ENCODE peak calls at places on chromosome 20, in four cellular contexts. U is body of pancreas, J is astrocyte of the cerebellum, T is endothelial cell. Z is an unnamed sample.

GRCh38 chr20:44176833-44177533 is 10.0 kb downstream of the JPH2 start:
- DNase-seq in U (no peak), J (no peak), T (no peak), Z (no peak)

GRCh38 chr20:45377191-45377775 is 842 bp downstream of the TP53TG5 start:
- DNase-seq in U (no peak), J (no peak), T (no peak), Z (no peak)

GRCh38 chr20:63874254-63874653 is 9.2 kb downstream of the TPD52L2 start:
- DNase-seq in U (no peak), J (no peak), T (no peak), Z (no peak)

GRCh38 chr20:43448748-43449535 is 8.8 kb upstream of the SRSF6 start:
- DNase-seq in U (peak; percentile 66), J (no peak), T (peak; percentile 47), Z (no peak)

GRCh38 chr20:3898639-3899038 is 9.5 kb downstream of the PANK2 start:
- DNase-seq in U (no peak), J (no peak), T (no peak), Z (no peak)

GRCh38 chr20:61922411-61922810 is 143.3 kb downstream of the TAF4 start:
- DNase-seq in U (no peak), J (no peak), T (no peak), Z (no peak)

GRCh38 chr20:37816003-37816402 is 86.9 kb upstream of the VSTM2L start:
- DNase-seq in U (no peak), J (no peak), T (no peak), Z (no peak)

GRCh38 chr20:8250539-8251200 is 118.6 kb downstream of the PLCB1 start:
- DNase-seq in U (peak; percentile 19), J (no peak), T (no peak), Z (no peak)

GRCh38 chr20:15364781-15365180 is 1027.4 kb upstream of the FLRT3 start:
- DNase-seq in U (no peak), J (no peak), T (no peak), Z (no peak)

GRCh38 chr20:40960521-40960956 is 68.1 kb upstream of the TOP1 start:
- DNase-seq in U (no peak), J (no peak), T (no peak), Z (no peak)

GRCh38 chr20:20702330-20703245 is 9.9 kb downstream of the RALGAPA2 start:
- DNase-seq in U (no peak), J (no peak), T (no peak), Z (no peak)

GRCh38 chr20:34997171-34997570 is 41.5 kb downstream of the MYH7B start:
- DNase-seq in U (no peak), J (no peak), T (no peak), Z (no peak)

GRCh38 chr20:19408971-19409370 is 196.5 kb downstream of the SLC24A3 start:
- DNase-seq in U (no peak), J (no peak), T (no peak), Z (no peak)

GRCh38 chr20:407097-407952 is 774 bp upstream of the RBCK1 start:
- DNase-seq in U (peak; percentile 81), J (peak; percentile 32), T (peak; percentile 73), Z (peak; percentile 26)

GRCh38 chr20:37342231-37343177 is 3.4 kb upstream of the SRC start:
- DNase-seq in U (no peak), J (no peak), T (no peak), Z (no peak)

GRCh38 chr20:54525906-54526596 is 50.7 kb downstream of the DOK5 start:
- DNase-seq in U (no peak), J (no peak), T (no peak), Z (no peak)

GRCh38 chr20:61594198-61594597 is 342.1 kb downstream of the CDH4 start:
- DNase-seq in U (no peak), J (no peak), T (no peak), Z (no peak)

GRCh38 chr20:905396-905961 is 10.7 kb downstream of the ANGPT4 start:
- DNase-seq in U (no peak), J (no peak), T (no peak), Z (no peak)

GRCh38 chr20:36267605-36268500 is 31.6 kb downstream of the AAR2 start:
- DNase-seq in U (no peak), J (no peak), T (no peak), Z (no peak)

GRCh38 chr20:43923322-43923721 is 8.7 kb downstream of the TOX2 start:
- DNase-seq in U (no peak), J (no peak), T (no peak), Z (no peak)

GRCh38 chr20:43987531-43987930 is 72.9 kb downstream of the TOX2 start:
- DNase-seq in U (no peak), J (peak; percentile 12), T (no peak), Z (no peak)

GRCh38 chr20:32344835-32345506 is 13.2 kb upstream of the ASXL1 start:
- DNase-seq in U (no peak), J (no peak), T (no peak), Z (no peak)

GRCh38 chr20:13736792-13737191 is 47.9 kb downstream of the ESF1 start:
- DNase-seq in U (no peak), J (peak; percentile 18), T (no peak), Z (no peak)

GRCh38 chr20:59222982-59223610 is 59.5 kb downstream of the ZNF831 start:
- DNase-seq in U (peak; percentile 49), J (no peak), T (peak; percentile 27), Z (no peak)

GRCh38 chr20:24732076-24732475 is 217.0 kb upstream of the CST7 start:
- DNase-seq in U (no peak), J (no peak), T (no peak), Z (no peak)

GRCh38 chr20:24735263-24735662 is 213.8 kb upstream of the CST7 start:
- DNase-seq in U (no peak), J (no peak), T (no peak), Z (no peak)

GRCh38 chr20:24732599-24732998 is 216.5 kb upstream of the CST7 start:
- DNase-seq in U (no peak), J (no peak), T (no peak), Z (no peak)

GRCh38 chr20:24736131-24736843 is 212.8 kb upstream of the CST7 start:
- DNase-seq in U (no peak), J (peak; percentile 61), T (no peak), Z (no peak)

DNA sequence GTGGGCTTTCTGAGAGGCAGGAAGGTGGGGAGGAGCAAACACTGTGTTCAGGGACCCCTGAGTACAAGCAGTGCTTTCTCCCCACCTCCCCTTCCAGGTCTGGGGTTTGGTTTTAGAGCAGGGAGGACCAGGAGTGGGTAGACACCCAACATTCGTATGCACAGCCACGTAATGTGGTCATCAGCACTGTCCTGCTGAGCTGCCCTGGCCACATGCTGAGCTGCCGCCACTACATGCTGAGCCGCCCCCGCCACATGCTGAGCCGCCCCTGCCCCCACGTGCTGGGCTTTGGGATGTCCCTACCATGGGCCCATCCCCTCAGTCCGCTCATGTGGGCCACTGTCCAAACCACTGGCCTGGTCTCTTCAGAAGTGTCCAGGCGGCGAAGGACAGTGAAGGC is 214.9 kb upstream of the CST7 start:
- DNase-seq in U (no peak), J (no peak), T (no peak), Z (no peak)
- TF ChIP-seq CTCF in U (no peak), J (no peak), T (no peak), Z (no peak)

GRCh38 chr20:50664248-50664647 is 27.1 kb downstream of the RIPOR3 start:
- DNase-seq in U (peak; percentile 66), J (no peak), T (no peak), Z (no peak)

GRCh38 chr20:50666709-50667310 is 24.5 kb downstream of the RIPOR3 start:
- DNase-seq in U (no peak), J (no peak), T (no peak), Z (no peak)

GRCh38 chr20:50658804-50659380 is 32.5 kb downstream of the RIPOR3 start:
- DNase-seq in U (peak; percentile 82), J (no peak), T (no peak), Z (no peak)

GRCh38 chr20:50659975-50660670 is 31.2 kb downstream of the RIPOR3 start:
- DNase-seq in U (peak; percentile 54), J (no peak), T (no peak), Z (no peak)

GRCh38 chr20:50663095-50663821 is 28.1 kb downstream of the RIPOR3 start:
- DNase-seq in U (peak; percentile 88), J (no peak), T (no peak), Z (no peak)
- TF ChIP-seq CTCF in U (peak; percentile 33), J (peak; percentile 5), T (no peak), Z (no peak)

DNA sequence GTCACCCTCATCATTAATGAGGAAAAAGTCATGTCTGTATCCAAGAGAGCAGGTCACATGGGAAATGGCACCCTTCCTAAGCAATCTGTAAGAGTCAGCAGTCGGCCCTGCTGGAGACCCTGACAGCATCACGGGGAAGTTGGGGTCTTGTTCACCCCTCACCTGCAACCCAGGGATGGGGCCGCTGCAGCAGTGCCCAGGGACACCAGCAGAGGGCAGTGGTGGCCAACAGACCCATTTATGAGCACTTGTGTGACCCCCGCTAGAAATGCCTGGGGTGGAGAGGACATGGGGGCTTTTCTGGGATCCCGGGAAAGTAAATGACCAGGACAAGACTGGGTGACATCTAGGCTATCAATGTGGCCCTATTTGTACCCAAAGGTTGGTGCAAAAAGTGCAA is 35.9 kb downstream of the ANKRD60 start:
- DNase-seq in U (peak; percentile 18), J (no peak), T (peak; percentile 48), Z (no peak)
- TF ChIP-seq CTCF in U (peak; percentile 30), J (peak; percentile 53), T (peak; percentile 75), Z (no peak)

DNA sequence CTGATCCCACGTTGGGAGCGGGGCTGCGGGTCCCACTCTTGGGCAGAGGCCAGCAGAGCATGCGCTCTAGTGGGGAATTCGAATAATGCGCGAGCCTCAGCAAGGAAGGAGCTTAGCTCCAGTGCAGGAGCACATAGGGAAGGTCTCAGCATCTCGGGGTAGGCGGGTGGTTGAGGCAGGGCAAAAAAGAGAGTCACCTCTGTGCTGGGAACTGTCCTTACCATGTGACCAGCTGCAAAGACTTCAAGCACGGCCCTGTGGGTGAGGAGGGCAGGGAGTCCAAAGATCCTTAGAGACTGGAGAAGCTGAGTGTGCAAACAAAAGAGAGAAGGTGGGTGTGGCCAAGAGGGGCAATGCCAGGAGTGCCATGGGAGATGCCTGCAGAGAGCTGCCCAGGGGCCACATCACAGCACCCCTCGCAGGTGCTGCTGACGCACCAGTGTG is 79.2 kb upstream of the CD93 start:
- DNase-seq in U (no peak), J (no peak), T (peak; percentile 17), Z (no peak)
- TF ChIP-seq CTCF in U (no peak), J (peak; percentile 5), T (no peak), Z (no peak)

GRCh38 chr20:56247954-56248782 is at the start of gene MC3R:
- DNase-seq in U (peak; percentile 73), J (no peak), T (no peak), Z (no peak)
- TF ChIP-seq CTCF in U (peak; percentile 68), J (peak; percentile 51), T (no peak), Z (no peak)

GRCh38 chr20:10357974-10358373 is 76.0 kb downstream of the MKKS start:
- DNase-seq in U (no peak), J (no peak), T (no peak), Z (no peak)
- TF ChIP-seq CTCF in U (peak; percentile 7), J (peak; percentile 35), T (peak; percentile 73), Z (no peak)